ENCODE peak calls at places on chromosomes 4 and X, in seven cellular contexts. Q is astrocyte, V is HepG2, Z is PC-9, S is HCT116, E is fibroblast of lung, M is GM23338. N is an unnamed sample. For H3K27me3, the result is how much of the 10 kb centered on the place peaks cover.

GRCh38 chrX:51148848-51149247 is 183.8 kb upstream of the NUDT10 start:
- DNase-seq in M (peak), Q (no peak), Z (no peak), V (no peak), S (peak), E (no peak), N (no peak)

GRCh38 chr4:82988323-82988832 is 22.2 kb downstream of the LIN54 start:
- DNase-seq in E (peak), M (no peak), V (no peak), Z (no peak), Q (peak), S (no peak), N (peak)

GRCh38 chr4:124179521-124180186 is 532.9 kb downstream of the ANKRD50 start:
- DNase-seq in S (no peak), E (no peak), Q (no peak), V (no peak), M (no peak), Z (no peak), N (peak)

GRCh38 chrX:16212436-16212835 is 45.2 kb downstream of the MAGEB17 start:
- DNase-seq in V (peak), S (peak), E (peak), Z (no peak), M (peak), Q (no peak), N (peak)

GRCh38 chrX:94204524-94204923 is 530.5 kb downstream of the FAM133A start:
- DNase-seq in E (no peak), Z (no peak), M (peak), S (no peak), Q (no peak), V (no peak), N (no peak)

GRCh38 chr4:96952610-96953009 is 1112.7 kb downstream of the PDHA2 start:
- DNase-seq in Q (no peak), V (no peak), S (no peak), M (no peak), Z (no peak), E (no peak), N (no peak)

GRCh38 chr4:165288639-165289428 is 38.6 kb upstream of the MSMO1 start:
- DNase-seq in Z (peak), V (peak), E (peak), Q (peak), M (no peak), S (no peak), N (no peak)

GRCh38 chrX:68083510-68083909 is 349.8 kb downstream of the OPHN1 start:
- DNase-seq in S (no peak), M (no peak), Z (no peak), V (no peak), E (peak), Q (peak), N (no peak)

GRCh38 chr4:38233727-38234478 is 273.7 kb downstream of the PTTG2 start:
- DNase-seq in V (no peak), Q (no peak), E (no peak), M (no peak), Z (no peak), S (no peak), N (no peak)

GRCh38 chr4:55080174-55080865 is 45.1 kb downstream of the KDR start:
- DNase-seq in E (peak), V (no peak), Q (peak), Z (no peak), S (no peak), M (no peak), N (no peak)

GRCh38 chrX:57741107-57741506 is 61.0 kb upstream of the NLRP2B start:
- DNase-seq in Z (no peak), V (no peak), S (no peak), Q (no peak), M (no peak), E (no peak), N (no peak)

GRCh38 chr4:48228887-48229462 is 40.7 kb downstream of the TEC start:
- DNase-seq in M (no peak), E (no peak), S (no peak), Q (no peak), V (no peak), Z (peak), N (no peak)

DNA sequence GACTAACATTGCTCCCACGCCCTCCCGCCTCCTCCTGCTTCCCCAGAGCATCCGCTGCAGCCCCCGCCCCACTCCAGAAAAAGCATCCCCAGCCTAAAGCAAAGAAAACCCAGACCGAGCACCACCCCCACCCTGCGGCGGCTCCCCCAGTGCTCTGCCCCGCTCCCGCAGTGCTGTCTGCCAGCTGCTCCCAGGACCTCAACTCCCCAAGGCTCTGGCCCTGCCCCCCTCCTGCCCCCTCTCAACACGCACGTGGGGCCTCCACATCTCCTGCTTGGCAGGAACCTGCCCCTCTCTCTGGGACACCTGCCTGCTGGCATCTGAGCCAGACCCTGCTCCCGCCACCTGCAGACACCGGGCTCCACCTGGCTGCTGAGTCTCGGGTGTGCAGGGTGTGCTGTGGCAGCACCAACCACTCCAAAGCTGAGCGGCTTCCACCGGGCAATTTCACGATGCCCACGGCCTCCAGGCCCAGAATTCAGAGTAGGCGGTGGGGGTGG is 79.4 kb downstream of the FAM53A start:
- DNase-seq in V (no peak), Q (no peak), E (no peak), S (no peak), M (no peak), Z (no peak), N (peak)
- TF ChIP-seq CTCF in V (peak), Q (no peak), E (no peak), S (peak), M (peak), Z (peak), N (no peak)

GRCh38 chr4:1932736-1933135 is 61.5 kb downstream of the NSD2 start:
- DNase-seq in M (no peak), Q (no peak), S (no peak), Z (no peak), V (no peak), E (no peak), N (no peak)
- H3K27me3 ChIP-seq in M (under half), Q (under half), S (under half), Z (under half), V (under half), E (under half), N (under half)

GRCh38 chr4:110840221-110840654 is 217.4 kb upstream of the PITX2 start:
- DNase-seq in V (no peak), Q (peak), E (peak), Z (no peak), M (no peak), S (no peak), N (peak)
- H2AFZ ChIP-seq in V (no peak), Q (no peak), E (no peak), Z (no peak), M (no peak), S (no peak), N (no peak)

GRCh38 chr4:51853027-51853682 is 10.2 kb downstream of the DCUN1D4 start:
- DNase-seq in Z (no peak), S (no peak), V (peak), M (peak), Q (peak), E (no peak), N (no peak)
- TF ChIP-seq CTCF in Z (no peak), S (no peak), V (no peak), M (no peak), Q (no peak), E (no peak), N (no peak)

GRCh38 chr4:121765368-121765705 is 373 bp upstream of the SMIM43 start:
- DNase-seq in Q (no peak), M (no peak), Z (no peak), V (no peak), E (no peak), S (no peak), N (no peak)

GRCh38 chr4:121765941-121766538 is 1.1 kb upstream of the SMIM43 start:
- DNase-seq in Q (no peak), E (no peak), Z (no peak), M (peak), V (no peak), S (no peak), N (no peak)

GRCh38 chr4:121769341-121769740 is 4.4 kb upstream of the SMIM43 start:
- DNase-seq in S (no peak), V (no peak), E (no peak), Q (no peak), Z (peak), M (no peak), N (no peak)

GRCh38 chr4:121764303-121764701 is 662 bp downstream of the SMIM43 start:
- DNase-seq in E (no peak), Q (no peak), M (no peak), Z (no peak), V (no peak), S (no peak), N (no peak)

GRCh38 chr4:121764702-121765367 is at the start of gene SMIM43:
- DNase-seq in M (peak), S (no peak), Q (no peak), V (no peak), Z (no peak), E (no peak), N (peak)
- H3K27me3 ChIP-seq in M (half or more), S (under half), Q (under half), V (half or more), Z (under half), E (under half), N (under half)

DNA sequence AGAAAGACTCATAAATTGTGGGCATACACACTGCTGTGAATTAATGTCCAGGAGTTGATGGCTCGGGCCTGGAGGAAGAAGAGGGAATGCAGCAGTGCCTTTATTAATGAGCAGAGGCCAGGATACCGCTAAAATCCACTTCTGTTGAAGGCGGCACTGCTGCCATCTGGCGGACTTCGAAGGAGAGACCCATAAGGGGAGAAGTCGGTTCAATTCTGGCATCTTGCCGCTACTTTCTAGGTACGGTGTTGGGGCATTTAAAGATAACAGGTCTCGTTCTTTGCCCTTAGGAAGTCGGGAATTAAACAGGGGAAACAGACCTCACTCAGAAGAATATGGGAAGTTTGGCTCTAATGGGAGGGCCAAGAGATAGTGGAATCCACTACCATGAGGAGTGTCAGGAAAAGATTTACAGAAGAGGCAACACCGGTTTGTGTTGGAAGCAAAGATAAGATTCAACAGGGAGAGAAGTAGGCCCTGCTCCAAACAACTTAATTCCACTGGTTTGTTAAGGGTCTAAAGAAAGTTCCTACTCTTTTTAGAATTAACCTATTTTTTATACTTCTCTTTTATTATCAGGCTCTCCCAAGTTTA is 133.6 kb upstream of the GIMD1 start:
- DNase-seq in Z (no peak), S (peak), Q (peak), M (peak), V (peak), E (peak), N (peak)
- H2AFZ ChIP-seq in Z (no peak), S (peak), Q (peak), M (no peak), V (no peak), E (no peak), N (peak)

GRCh38 chrX:119389854-119390501 is 9.2 kb upstream of the SLC25A43 start:
- DNase-seq in E (no peak), Q (no peak), Z (no peak), M (peak), V (peak), S (no peak), N (no peak)

GRCh38 chrX:119393144-119393543 is 6.0 kb upstream of the SLC25A43 start:
- DNase-seq in Z (no peak), E (no peak), S (no peak), M (no peak), V (no peak), Q (no peak), N (no peak)

GRCh38 chrX:119389214-119389613 is 9.9 kb upstream of the SLC25A43 start:
- DNase-seq in Q (no peak), E (no peak), Z (no peak), S (no peak), M (no peak), V (peak), N (no peak)

GRCh38 chrX:119391279-119391678 is 7.9 kb upstream of the SLC25A43 start:
- DNase-seq in E (peak), S (peak), Q (no peak), M (peak), V (peak), Z (no peak), N (no peak)
- TF ChIP-seq CTCF in E (peak), S (peak), Q (peak), M (peak), V (peak), Z (peak), N (peak)

GRCh38 chr4:84734037-84734436 is 151.1 kb downstream of the CDS1 start:
- DNase-seq in Z (no peak), V (no peak), E (no peak), M (no peak), Q (no peak), S (no peak), N (no peak)

GRCh38 chr4:84740071-84740470 is 157.1 kb downstream of the CDS1 start:
- DNase-seq in M (no peak), S (no peak), Z (no peak), V (no peak), E (no peak), Q (no peak), N (no peak)

GRCh38 chr4:84738622-84739021 is 155.7 kb downstream of the CDS1 start:
- DNase-seq in S (no peak), V (no peak), E (no peak), Z (no peak), M (no peak), Q (no peak), N (no peak)

GRCh38 chr4:84733343-84734033 is 150.6 kb downstream of the CDS1 start:
- DNase-seq in V (no peak), Z (no peak), M (no peak), Q (no peak), S (no peak), E (no peak), N (no peak)

DNA sequence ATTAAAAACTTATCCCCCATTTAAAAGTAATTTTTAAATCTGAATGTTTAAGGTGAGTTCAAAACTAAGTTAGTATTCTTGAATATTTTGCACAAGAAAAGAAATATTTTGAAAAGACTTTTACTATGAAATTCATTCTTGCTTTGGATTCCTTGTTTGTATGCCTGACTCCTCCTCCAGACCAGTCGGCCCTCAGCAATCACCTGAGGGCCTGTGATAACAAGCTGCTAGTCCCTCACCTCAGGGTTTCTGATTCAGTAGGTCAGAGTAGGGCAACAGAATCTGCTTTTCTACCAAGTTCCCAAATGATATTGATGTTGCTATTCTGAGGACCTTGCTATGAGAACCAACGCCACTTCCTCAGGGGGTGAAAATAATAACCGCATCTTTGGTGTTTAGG is 154.7 kb downstream of the CDS1 start:
- DNase-seq in Q (no peak), M (no peak), V (no peak), Z (no peak), S (no peak), E (no peak), N (no peak)
- H3K27me3 ChIP-seq in Q (under half), M (under half), V (under half), Z (under half), S (under half), E (under half), N (under half)

N was measured in osteoblast.